ENCODE peak calls at places on chromosome 20, in five cellular contexts. A is AG04449; D is Ammon's horn; Y is stimulated activated CD4-positive, alpha-beta T cell treated with anti-CD3 and anti-CD28 coated beads, Interleukin-12 subunit alpha, Interleukin-12 subunit beta, amount 100 ng/mL, for 4 hours; W is erythroblast. T is an unnamed sample.

GRCh38 chr20:49216991-49217578 is 2.1 kb upstream of the DDX27 start:
- DNase-seq in W (peak), A (peak), D (peak), Y (peak), T (peak)

GRCh38 chr20:51581571-51581970 is 39.1 kb upstream of the NFATC2 start:
- DNase-seq in A (no peak), Y (no peak), W (no peak), D (no peak), T (no peak)

GRCh38 chr20:63228786-63229185 is 6.9 kb upstream of the BIRC7 start:
- DNase-seq in W (no peak), Y (no peak), A (no peak), D (no peak), T (no peak)

GRCh38 chr20:10540636-10541493 is 105.8 kb downstream of the SLX4IP start:
- DNase-seq in W (no peak), A (peak), D (no peak), Y (no peak), T (no peak)

GRCh38 chr20:5135363-5136012 is 8.7 kb downstream of the CDS2 start:
- DNase-seq in Y (no peak), W (no peak), D (peak), A (no peak), T (no peak)

GRCh38 chr20:19886666-19887288 is 128.7 kb downstream of the RIN2 start:
- DNase-seq in Y (no peak), W (no peak), A (no peak), D (peak), T (no peak)

GRCh38 chr20:6715350-6716063 is 52.0 kb upstream of the BMP2 start:
- DNase-seq in D (no peak), W (no peak), Y (no peak), A (no peak), T (no peak)

GRCh38 chr20:41155267-41155666 is 17.9 kb downstream of the PLCG1 start:
- DNase-seq in W (no peak), Y (no peak), A (no peak), D (no peak), T (no peak)

GRCh38 chr20:31906001-31906400 is 35.6 kb downstream of the TTLL9 start:
- DNase-seq in A (no peak), W (no peak), D (no peak), Y (no peak), T (no peak)

T was measured in esophagus muscularis mucosa.